ENCODE peak calls at places on chromosomes 6 and 20, in nine cellular contexts. J, O, X, V, Z, N, K, D and T are unnamed samples.

GRCh38 chr20:61178431-61179080 is 73.5 kb upstream of the CDH4 start:
- DNase-seq in K (no peak), X (no peak), V (no peak), Z (no peak), D (no peak), J (no peak), N (no peak), O (no peak), T (no peak)

GRCh38 chr6:92150560-92150959 is 1268.8 kb downstream of the EPHA7 start:
- DNase-seq in K (no peak), Z (no peak), D (no peak), X (no peak), J (no peak), N (no peak), V (no peak), O (no peak), T (no peak)

GRCh38 chr20:51688600-51688999 is 79.6 kb downstream of the ATP9A start:
- DNase-seq in J (no peak), D (no peak), X (no peak), K (no peak), O (no peak), N (no peak), V (no peak), Z (no peak), T (no peak)

GRCh38 chr6:20846602-20847028 is 312.4 kb downstream of the CDKAL1 start:
- DNase-seq in N (no peak), X (no peak), J (no peak), K (no peak), Z (no peak), D (peak), O (no peak), V (no peak), T (no peak)

GRCh38 chr6:124866040-124866439 is 96.2 kb upstream of the RNF217 start:
- DNase-seq in N (no peak), X (no peak), J (no peak), K (no peak), Z (no peak), O (no peak), D (no peak), V (no peak), T (no peak)

GRCh38 chr6:39956951-39957350 is 22.7 kb upstream of the MOCS1 start:
- DNase-seq in Z (no peak), D (no peak), O (no peak), K (no peak), X (no peak), N (no peak), V (no peak), J (no peak), T (no peak)

GRCh38 chr20:62642666-62643520 is 590 bp downstream of the SLCO4A1 start:
- DNase-seq in N (no peak), V (no peak), Z (peak), J (no peak), K (no peak), D (no peak), O (peak), X (no peak), T (no peak)

GRCh38 chr6:111624391-111625098 is 18.9 kb upstream of the TRAF3IP2 start:
- DNase-seq in Z (no peak), N (no peak), O (no peak), X (no peak), J (no peak), V (no peak), D (no peak), K (no peak), T (no peak)

GRCh38 chr20:43681991-43682410 is 15.1 kb downstream of the MYBL2 start:
- DNase-seq in X (no peak), O (no peak), D (peak), J (no peak), K (no peak), V (no peak), N (no peak), Z (no peak), T (no peak)

GRCh38 chr6:148414836-148415235 is 72.2 kb downstream of the SASH1 start:
- DNase-seq in O (no peak), V (no peak), Z (no peak), X (no peak), J (no peak), D (no peak), N (no peak), K (no peak), T (no peak)

GRCh38 chr20:34472246-34472925 is 43.8 kb upstream of the DYNLRB1 start:
- DNase-seq in V (no peak), D (no peak), X (no peak), N (no peak), Z (no peak), O (no peak), J (no peak), K (no peak), T (no peak)

GRCh38 chr6:83193747-83194582 is 808 bp downstream of the RWDD2A start:
- DNase-seq in O (peak), Z (peak), K (peak), X (peak), J (peak), V (no peak), D (no peak), N (peak), T (peak)

GRCh38 chr6:147699637-147700036 is 191.1 kb downstream of the SAMD5 start:
- DNase-seq in Z (no peak), V (no peak), N (no peak), O (no peak), K (no peak), X (no peak), D (no peak), J (no peak), T (no peak)

GRCh38 chr6:141307309-141307998 is 825.3 kb upstream of the GJE1 start:
- DNase-seq in Z (no peak), X (no peak), D (no peak), N (no peak), O (no peak), K (no peak), V (no peak), J (no peak), T (no peak)

GRCh38 chr6:170177383-170178265 is 113.3 kb downstream of the DLL1 start:
- DNase-seq in K (no peak), O (peak), N (peak), D (no peak), V (peak), J (no peak), Z (no peak), X (no peak), T (no peak)

GRCh38 chr6:26520088-26520839 is 17.9 kb upstream of the HMGN4 start:
- DNase-seq in K (no peak), D (no peak), Z (no peak), V (peak), J (peak), O (no peak), X (peak), N (peak), T (peak)

GRCh38 chr6:26520840-26521484 is 17.2 kb upstream of the HMGN4 start:
- DNase-seq in N (peak), O (peak), D (no peak), Z (peak), J (peak), V (peak), X (peak), K (peak), T (peak)

GRCh38 chr6:26524722-26525360 is 13.3 kb upstream of the HMGN4 start:
- DNase-seq in N (no peak), K (no peak), D (no peak), V (no peak), Z (no peak), J (no peak), X (no peak), O (no peak), T (no peak)

GRCh38 chr6:26519359-26519758 is 18.8 kb upstream of the HMGN4 start:
- DNase-seq in V (no peak), K (no peak), D (no peak), J (no peak), X (no peak), O (no peak), Z (no peak), N (no peak), T (no peak)

GRCh38 chr6:26521485-26522391 is 16.4 kb upstream of the HMGN4 start:
- DNase-seq in V (peak), D (no peak), K (peak), Z (peak), J (peak), N (peak), X (peak), O (peak), T (peak)
- TF ChIP-seq POLR2A in V (no peak), D (peak), K (peak), Z (no peak), J (peak), N (peak), X (peak), O (no peak), T (peak)

GRCh38 chr20:36575066-36575743 is 1.8 kb downstream of the TGIF2 start:
- DNase-seq in J (peak), O (peak), N (peak), X (peak), Z (peak), D (no peak), V (no peak), K (peak), T (peak)

GRCh38 chr20:36573798-36574277 is 441 bp downstream of the TGIF2 start:
- DNase-seq in D (no peak), J (peak), X (peak), Z (peak), O (peak), N (peak), V (no peak), K (no peak), T (no peak)

GRCh38 chr20:36572701-36573102 is 695 bp upstream of the TGIF2 start:
- DNase-seq in N (no peak), V (no peak), J (no peak), K (no peak), O (peak), Z (peak), D (no peak), X (peak), T (no peak)

GRCh38 chr20:36573103-36573797 is at the start of gene TGIF2:
- DNase-seq in N (peak), V (peak), K (peak), X (peak), D (peak), Z (peak), O (peak), J (peak), T (peak)

DNA sequence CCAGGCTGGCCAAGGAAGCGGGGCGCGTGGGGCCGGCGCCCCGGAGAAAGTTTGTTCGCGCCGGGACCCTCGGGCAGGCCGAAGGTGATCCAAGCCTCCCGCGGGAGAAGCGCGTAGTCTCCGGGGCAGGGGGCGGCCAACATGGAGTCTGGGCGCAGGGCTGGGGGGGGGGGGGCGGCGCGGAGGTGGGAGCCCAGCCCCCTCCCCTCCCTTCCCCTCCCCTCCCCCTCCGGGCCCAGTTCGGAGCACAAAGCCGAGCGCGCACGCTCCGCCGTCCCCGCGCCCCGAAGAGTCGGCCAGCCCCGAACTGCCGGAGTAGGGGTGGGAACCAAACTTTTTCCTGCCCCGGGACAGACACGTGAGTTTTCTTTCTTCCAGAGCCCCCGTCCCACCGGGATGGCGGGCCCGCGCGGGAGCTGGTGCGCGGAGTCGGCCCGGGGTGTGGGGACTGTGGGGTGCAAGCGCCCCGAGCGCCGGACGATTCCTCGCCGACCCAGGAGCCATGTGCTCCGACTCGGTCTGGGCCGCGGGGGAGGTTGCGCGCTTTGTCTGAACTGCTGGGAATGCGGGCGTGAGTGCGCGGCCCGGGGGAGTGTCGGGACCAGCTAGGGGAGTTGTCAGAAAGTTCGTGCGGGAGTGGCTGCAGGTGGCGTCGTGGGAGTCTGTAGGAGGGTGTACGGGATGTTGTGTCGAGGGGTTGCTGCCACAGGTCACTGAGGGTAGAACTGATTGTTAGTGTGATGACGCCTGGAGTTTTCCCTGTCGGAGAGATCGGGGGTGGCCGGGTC is 1.1 kb downstream of the TGIF2 start:
- DNase-seq in N (peak), O (peak), J (peak), X (peak), D (no peak), V (no peak), Z (peak), K (no peak), T (no peak)
- TF ChIP-seq POLR2A in N (no peak), O (no peak), J (peak), X (peak), D (peak), V (no peak), Z (peak), K (no peak), T (no peak)

DNA sequence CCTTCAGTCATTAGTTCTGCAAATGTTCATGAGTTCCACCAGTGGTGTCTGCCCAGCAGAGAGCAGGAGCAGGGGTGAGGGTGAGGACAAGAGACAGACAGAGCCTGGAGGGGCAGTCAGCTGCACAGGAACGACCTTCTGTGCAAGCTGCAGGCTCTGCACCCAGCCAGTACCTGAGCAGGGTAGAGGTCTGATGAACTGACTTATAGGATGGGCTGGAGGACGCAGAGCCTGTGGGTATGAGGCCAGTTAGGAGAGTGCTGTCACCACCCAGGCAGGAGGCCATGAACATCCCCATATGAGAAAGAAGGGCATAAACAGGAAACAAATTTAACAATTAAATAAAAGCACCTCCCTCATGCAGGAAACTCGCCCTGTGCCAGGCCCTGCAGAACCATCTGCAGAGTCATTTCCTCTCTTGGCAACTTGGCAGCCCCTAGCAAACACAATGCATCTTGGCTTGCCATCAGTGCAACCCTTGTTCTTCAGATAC is 17.9 kb downstream of the C6orf15 start:
- DNase-seq in D (no peak), X (no peak), K (no peak), N (no peak), V (no peak), O (no peak), J (no peak), Z (no peak), T (no peak)
- TF ChIP-seq POLR2A in D (no peak), X (no peak), K (no peak), N (no peak), V (no peak), O (no peak), J (no peak), Z (no peak), T (no peak)

GRCh38 chr6:116615937-116616756 is at the start of gene RSPH4A:
- DNase-seq in K (peak), X (peak), V (peak), O (peak), J (peak), Z (peak), D (peak), N (peak), T (peak)
- TF ChIP-seq POLR2A in K (no peak), X (peak), V (no peak), O (no peak), J (no peak), Z (no peak), D (no peak), N (no peak), T (no peak)

GRCh38 chr6:3848925-3849605 is at the start of gene FAM50B:
- DNase-seq in D (peak), V (peak), K (peak), O (peak), X (peak), Z (peak), N (peak), J (peak), T (peak)
- TF ChIP-seq POLR2A in D (peak), V (no peak), K (peak), O (peak), X (peak), Z (peak), N (no peak), J (peak), T (peak)